ENCODE peak calls at places on chromosomes 6 and 20, in five cellular contexts. X is foreskin fibroblast; W is memory B cell; K is activated naive CD4-positive, alpha-beta T cell; R is CMK. I is an unnamed sample.

GRCh38 chr6:152399409-152399808 is 237.8 kb downstream of the SYNE1 start:
- DNase-seq in X (peak; percentile 56), W (no peak), K (no peak), R (no peak), I (peak; percentile 81)

GRCh38 chr6:169174516-169175359 is 78.9 kb downstream of the THBS2 start:
- DNase-seq in X (no peak), W (no peak), K (no peak), R (no peak), I (no peak)

GRCh38 chr20:17806739-17807441 is 107.1 kb downstream of the BANF2 start:
- DNase-seq in X (peak; percentile 92), W (no peak), K (no peak), R (no peak), I (peak; percentile 61)

GRCh38 chr6:157602521-157603288 is 220.3 kb upstream of the SNX9 start:
- DNase-seq in X (no peak), W (no peak), K (no peak), R (no peak), I (no peak)

GRCh38 chr20:53609501-53610445 is 16.1 kb upstream of the ZNF217 start:
- DNase-seq in X (peak; percentile 55), W (no peak), K (peak; percentile 62), R (no peak), I (no peak)

GRCh38 chr6:82687855-82688254 is 324.2 kb downstream of the TPBG start:
- DNase-seq in X (no peak), W (no peak), K (no peak), R (no peak), I (no peak)

GRCh38 chr20:45257711-45258110 is 3.3 kb upstream of the SLPI start:
- DNase-seq in X (no peak), W (no peak), K (no peak), R (no peak), I (no peak)

GRCh38 chr20:3930265-3931206 is 41.3 kb downstream of the PANK2 start:
- DNase-seq in X (peak; percentile 15), W (no peak), K (no peak), R (peak; percentile 93), I (no peak)

GRCh38 chr6:157119502-157120027 is 203.8 kb downstream of the TMEM242 start:
- DNase-seq in X (no peak), W (no peak), K (no peak), R (no peak), I (no peak)

GRCh38 chr6:89357390-89357789 is 4.9 kb upstream of the UBE2J1 start:
- DNase-seq in X (no peak), W (no peak), K (no peak), R (no peak), I (no peak)

GRCh38 chr20:53980101-53980500 is 90.3 kb downstream of the BCAS1 start:
- DNase-seq in X (no peak), W (no peak), K (no peak), R (no peak), I (no peak)

GRCh38 chr20:49460916-49461315 is 21.6 kb downstream of the KCNB1 start:
- DNase-seq in X (no peak), W (no peak), K (no peak), R (no peak), I (peak; percentile 55)

GRCh38 chr20:6008254-6008653 is 45.6 kb downstream of the LRRN4 start:
- DNase-seq in X (peak; percentile 95), W (no peak), K (no peak), R (no peak), I (peak; percentile 78)

GRCh38 chr20:313948-314347 is 11.4 kb upstream of the SOX12 start:
- DNase-seq in X (peak; percentile 77), W (no peak), K (no peak), R (no peak), I (no peak)

GRCh38 chr6:54428437-54428836 is 120.2 kb downstream of the TINAG start:
- DNase-seq in X (no peak), W (no peak), K (no peak), R (no peak), I (no peak)